ENCODE peak calls at places on chromosomes 16 and 17, in four cellular contexts. R, A, F and S are unnamed samples.

GRCh38 chr17:6240601-6241000 is 170.4 kb downstream of the WSCD1 start:
- DNase-seq in R (no peak), A (no peak), F (no peak), S (no peak)

GRCh38 chr16:58022601-58023371 is 2.8 kb upstream of the MMP15 start:
- DNase-seq in R (no peak), A (no peak), F (no peak), S (no peak)

GRCh38 chr16:27239906-27240655 is 28.5 kb downstream of the NSMCE1 start:
- DNase-seq in R (no peak), A (no peak), F (no peak), S (no peak)

GRCh38 chr16:27639588-27640276 is 89.8 kb downstream of the KATNIP start:
- DNase-seq in R (peak; percentile 79), A (peak; percentile 57), F (peak; percentile 2), S (peak; percentile 58)

GRCh38 chr17:1773755-1774181 is 11.9 kb downstream of the SERPINF1 start:
- DNase-seq in R (peak; percentile 46), A (no peak), F (no peak), S (no peak)

GRCh38 chr16:84414789-84415326 is 46.5 kb downstream of the ATP2C2 start:
- DNase-seq in R (no peak), A (no peak), F (no peak), S (peak; percentile 71)

GRCh38 chr17:2058521-2059124 is 3.7 kb downstream of the HIC1 start:
- DNase-seq in R (no peak), A (peak; percentile 79), F (no peak), S (no peak)

GRCh38 chr16:5428932-5429331 is 331.3 kb upstream of the EEF2KMT start:
- DNase-seq in R (no peak), A (no peak), F (no peak), S (peak; percentile 9)

GRCh38 chr17:33163827-33164555 is 129.1 kb downstream of the ASIC2 start:
- DNase-seq in R (no peak), A (no peak), F (no peak), S (no peak)

GRCh38 chr17:79691931-79692330 is 38.8 kb upstream of the ENPP7 start:
- DNase-seq in R (no peak), A (no peak), F (no peak), S (no peak)

GRCh38 chr16:52906271-52906670 is 146.4 kb downstream of the CHD9NB start:
- DNase-seq in R (no peak), A (no peak), F (no peak), S (no peak)

GRCh38 chr17:29742210-29742513 is 119.5 kb upstream of the CORO6 start:
- DNase-seq in R (no peak), A (no peak), F (no peak), S (no peak)

GRCh38 chr16:73191111-73192046 is 143.5 kb upstream of the ZFHX3 start:
- DNase-seq in R (no peak), A (no peak), F (no peak), S (no peak)

GRCh38 chr17:9308069-9308468 is 267.6 kb downstream of the STX8 start:
- DNase-seq in R (no peak), A (no peak), F (no peak), S (no peak)

GRCh38 chr16:57045694-57046381 is 46.5 kb upstream of the CPNE2 start:
- DNase-seq in R (peak; percentile 59), A (peak; percentile 56), F (peak; percentile 55), S (peak; percentile 71)

GRCh38 chr17:34382586-34383224 is 19.7 kb upstream of the CCL1 start:
- DNase-seq in R (no peak), A (no peak), F (peak; percentile 49), S (no peak)

GRCh38 chr17:54887787-54888186 is 12.9 kb upstream of the TOM1L1 start:
- DNase-seq in R (no peak), A (no peak), F (no peak), S (no peak)
- TF ChIP-seq MYC in R (no peak), A (no peak), F (no peak), S (no peak)

GRCh38 chr17:69254187-69254586 is 25.6 kb upstream of the ABCA10 start:
- DNase-seq in R (no peak), A (no peak), F (no peak), S (no peak)
- TF ChIP-seq RFX5 in R (no peak), A (no peak), F (no peak), S (no peak)

GRCh38 chr17:73168667-73169066 is 3.9 kb downstream of the SSTR2 start:
- DNase-seq in R (no peak), A (no peak), F (no peak), S (no peak)
- TF ChIP-seq MYC in R (no peak), A (no peak), F (no peak), S (no peak)

DNA sequence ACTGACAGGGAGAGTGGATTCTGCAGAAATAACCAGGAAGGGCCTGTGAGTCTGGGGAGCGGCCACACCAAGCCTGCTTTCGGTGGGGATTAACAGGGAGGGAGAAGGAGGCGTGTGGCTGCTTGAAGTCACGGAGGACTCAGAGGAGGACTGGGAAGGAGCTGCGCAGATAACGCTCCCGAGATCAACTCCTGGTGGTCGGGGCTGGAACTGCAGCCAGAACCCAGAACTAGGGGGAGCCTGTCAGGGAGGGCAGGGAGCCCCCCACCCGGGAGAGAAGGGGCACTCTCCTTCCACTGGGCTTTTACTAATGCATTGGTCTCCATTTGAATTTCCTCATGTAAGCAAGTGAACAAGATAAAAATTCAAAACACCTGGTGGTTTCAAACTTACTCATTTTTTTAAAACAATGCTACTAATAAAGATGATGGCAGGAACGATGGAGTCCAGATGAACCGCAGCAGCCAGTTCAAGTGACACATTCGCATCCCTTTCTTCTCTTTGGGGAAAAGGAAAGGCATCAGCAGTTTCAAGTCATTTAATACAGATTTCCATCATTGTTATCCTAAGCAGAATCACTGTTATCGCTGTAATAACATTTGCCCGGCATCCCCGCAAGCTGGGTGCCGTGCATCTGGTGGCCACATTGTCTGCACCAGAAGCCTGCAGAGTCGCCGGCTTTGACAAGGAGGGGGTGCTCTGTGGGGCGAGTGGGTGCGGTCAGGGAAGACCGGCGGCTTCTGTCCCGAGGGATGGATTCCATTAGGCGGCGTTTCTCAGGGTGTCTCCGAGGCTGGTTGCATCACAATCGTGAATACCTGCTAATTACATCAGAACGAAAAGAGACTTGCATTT is 183.0 kb downstream of the FOXL1 start:
- DNase-seq in R (peak; percentile 79), A (peak; percentile 62), F (no peak), S (peak; percentile 22)
- TF ChIP-seq RFX5 in R (no peak), A (no peak), F (no peak), S (no peak)

DNA sequence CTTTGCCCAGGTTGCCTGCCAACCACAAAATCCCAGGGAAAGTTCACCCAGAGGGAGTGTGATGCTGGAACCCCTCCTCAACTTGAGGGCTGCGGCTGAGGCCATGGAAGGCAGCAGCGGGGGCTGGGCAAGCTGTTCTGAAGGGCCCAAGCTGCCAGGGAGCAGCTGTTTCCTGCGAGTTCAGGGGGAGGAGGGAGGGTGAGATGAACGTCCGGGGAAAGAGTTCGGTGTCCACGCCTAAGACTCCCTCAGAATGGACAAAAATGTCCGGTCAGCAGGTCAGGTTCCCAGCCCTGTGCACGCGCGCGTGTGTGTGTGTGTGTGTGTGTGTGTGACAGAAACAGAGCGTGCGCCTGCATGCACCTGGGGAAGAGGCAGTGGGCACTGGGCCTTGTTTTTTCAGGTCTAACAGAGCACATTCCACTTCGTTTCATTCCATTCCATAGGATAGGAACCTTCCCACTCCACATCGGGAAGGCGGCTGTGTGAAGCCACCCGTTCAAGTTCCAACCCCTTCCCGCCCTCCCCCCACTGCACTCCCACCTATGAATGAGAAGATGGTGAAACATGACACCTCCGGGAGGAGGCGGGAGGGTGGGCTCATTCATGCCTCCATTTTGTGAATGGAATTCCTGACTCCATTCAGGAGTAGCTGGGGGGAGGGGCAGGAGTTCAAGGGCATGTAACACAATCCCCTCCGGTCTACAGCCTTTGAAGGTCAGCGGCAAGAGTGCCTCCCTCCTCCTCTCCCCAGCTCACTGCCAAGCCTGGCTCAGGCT is 15.6 kb downstream of the ETV4 start:
- DNase-seq in R (peak; percentile 49), A (no peak), F (no peak), S (peak; percentile 100)
- TF ChIP-seq MYC in R (no peak), A (no peak), F (no peak), S (peak; percentile 73)

DNA sequence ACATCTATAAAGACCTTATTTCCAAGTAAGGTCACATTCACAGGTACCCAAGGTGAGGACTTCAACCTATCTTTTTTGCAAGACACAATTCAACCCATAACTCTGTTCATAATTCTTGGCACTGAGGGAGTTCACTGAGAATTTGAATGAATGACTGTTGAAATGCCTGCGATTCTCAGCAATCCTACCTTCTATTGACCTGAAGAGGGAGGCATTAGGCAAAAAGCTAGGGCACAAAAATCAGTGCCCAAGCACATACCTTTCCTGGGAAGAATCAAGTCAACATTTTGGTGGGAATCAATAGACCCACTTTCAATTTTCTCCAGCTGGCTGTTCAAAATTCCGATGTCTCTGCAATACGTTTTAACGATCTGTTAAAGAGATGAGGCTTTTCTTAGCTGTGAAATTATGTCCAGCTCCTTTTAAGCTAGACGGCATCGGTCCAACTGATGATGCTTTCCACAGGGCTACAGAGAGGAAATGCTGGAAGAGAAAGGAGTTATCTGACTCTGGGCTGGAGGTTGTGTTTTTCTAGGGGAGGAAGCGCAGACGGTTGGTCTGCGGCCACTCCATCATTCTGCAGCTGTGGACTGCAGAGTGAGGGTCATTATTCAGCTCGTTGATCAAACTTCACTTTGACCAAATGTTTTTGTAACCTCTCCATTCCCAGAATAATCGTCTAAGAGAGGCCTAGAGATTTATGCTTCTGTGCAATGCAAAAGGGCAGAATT is 25.1 kb downstream of the BCO1 start:
- DNase-seq in R (no peak), A (no peak), F (no peak), S (no peak)
- TF ChIP-seq RFX5 in R (no peak), A (no peak), F (no peak), S (no peak)

GRCh38 chr16:75942351-75942750 is 216.1 kb upstream of the CPHXL start:
- DNase-seq in R (no peak), A (no peak), F (no peak), S (no peak)

GRCh38 chr16:75943705-75944514 is 217.6 kb upstream of the CPHXL start:
- DNase-seq in R (no peak), A (no peak), F (no peak), S (peak; percentile 7)

GRCh38 chr16:75942901-75943300 is 216.6 kb upstream of the CPHXL start:
- DNase-seq in R (no peak), A (no peak), F (no peak), S (no peak)

DNA sequence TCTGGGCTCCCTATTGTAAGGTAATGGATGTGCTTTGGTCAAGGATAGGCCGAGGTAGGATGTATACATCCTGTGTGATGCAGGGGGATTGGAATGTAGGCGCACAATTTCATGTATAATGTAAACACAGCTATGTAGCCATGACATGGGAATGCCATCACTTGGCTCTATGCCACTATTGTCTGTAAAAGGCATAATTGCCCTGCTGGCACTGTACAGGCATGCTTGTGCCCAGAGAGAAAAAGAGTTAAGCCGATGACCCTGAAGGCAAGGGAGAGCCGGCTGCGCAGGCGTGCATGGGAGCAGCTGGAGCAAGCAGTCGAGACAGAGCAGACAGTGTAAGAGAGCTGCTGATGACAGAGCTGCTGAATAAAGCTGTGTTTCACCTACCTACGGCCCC is 212.5 kb upstream of the CPHXL start:
- DNase-seq in R (no peak), A (no peak), F (no peak), S (peak; percentile 43)
- TF ChIP-seq MYC in R (no peak), A (no peak), F (no peak), S (no peak)